ENCODE peak calls at places on chromosome 2, in eight cellular contexts. One of them, this sample, is unnamed.

GRCh38 chr2:101120124-101120996 is 30.8 kb downstream of the TBC1D8 start:
- DNase-seq in cardiac fibroblast: peak; percentile 91
- DNase-seq in choroid plexus epithelial cell: peak; percentile 84
- DNase-seq in mucosa of descending colon: peak; percentile 71
- DNase-seq in psoas muscle: peak; percentile 93
- DNase-seq in upper lobe of right lung: peak; percentile 86
- DNase-seq in lower leg skin: peak; percentile 94
- DNase-seq in SK-N-SH: no peak
- DNase-seq in this sample: no peak

GRCh38 chr2:208265371-208265806 is 666 bp upstream of the PIKFYVE start:
- DNase-seq in cardiac fibroblast: peak; percentile 61
- DNase-seq in choroid plexus epithelial cell: peak; percentile 78
- DNase-seq in mucosa of descending colon: peak; percentile 64
- DNase-seq in psoas muscle: peak; percentile 56
- DNase-seq in upper lobe of right lung: no peak
- DNase-seq in lower leg skin: no peak
- DNase-seq in SK-N-SH: peak; percentile 35
- DNase-seq in this sample: peak; percentile 41

GRCh38 chr2:34096552-34097171 is 497.6 kb upstream of the FAM98A start:
- DNase-seq in cardiac fibroblast: peak; percentile 76
- DNase-seq in choroid plexus epithelial cell: peak; percentile 80
- DNase-seq in mucosa of descending colon: no peak
- DNase-seq in psoas muscle: no peak
- DNase-seq in upper lobe of right lung: no peak
- DNase-seq in lower leg skin: no peak
- DNase-seq in SK-N-SH: peak; percentile 36
- DNase-seq in this sample: peak; percentile 22

GRCh38 chr2:46335404-46335965 is 38.3 kb downstream of the EPAS1 start:
- DNase-seq in cardiac fibroblast: peak; percentile 93
- DNase-seq in choroid plexus epithelial cell: peak; percentile 82
- DNase-seq in mucosa of descending colon: peak; percentile 64
- DNase-seq in psoas muscle: no peak
- DNase-seq in upper lobe of right lung: peak; percentile 71
- DNase-seq in lower leg skin: peak; percentile 88
- DNase-seq in SK-N-SH: no peak
- DNase-seq in this sample: peak; percentile 59

GRCh38 chr2:160582481-160583161 is 89.0 kb upstream of the RBMS1 start:
- DNase-seq in cardiac fibroblast: peak; percentile 80
- DNase-seq in choroid plexus epithelial cell: peak; percentile 93
- DNase-seq in mucosa of descending colon: no peak
- DNase-seq in psoas muscle: no peak
- DNase-seq in upper lobe of right lung: no peak
- DNase-seq in lower leg skin: no peak
- DNase-seq in SK-N-SH: no peak
- DNase-seq in this sample: peak; percentile 9

GRCh38 chr2:780002-780401 is 102.8 kb upstream of the TMEM18 start:
- DNase-seq in cardiac fibroblast: no peak
- DNase-seq in choroid plexus epithelial cell: no peak
- DNase-seq in mucosa of descending colon: no peak
- DNase-seq in psoas muscle: no peak
- DNase-seq in upper lobe of right lung: no peak
- DNase-seq in lower leg skin: no peak
- DNase-seq in SK-N-SH: no peak
- DNase-seq in this sample: peak; percentile 62

GRCh38 chr2:160315337-160315736 is 115.3 kb upstream of the ITGB6 start:
- DNase-seq in cardiac fibroblast: peak; percentile 78
- DNase-seq in choroid plexus epithelial cell: peak; percentile 65
- DNase-seq in mucosa of descending colon: no peak
- DNase-seq in psoas muscle: no peak
- DNase-seq in upper lobe of right lung: no peak
- DNase-seq in lower leg skin: no peak
- DNase-seq in SK-N-SH: no peak
- DNase-seq in this sample: no peak

GRCh38 chr2:108615480-108616090 is 81.3 kb downstream of the LIMS1 start:
- DNase-seq in cardiac fibroblast: no peak
- DNase-seq in choroid plexus epithelial cell: no peak
- DNase-seq in mucosa of descending colon: no peak
- DNase-seq in psoas muscle: no peak
- DNase-seq in upper lobe of right lung: no peak
- DNase-seq in lower leg skin: no peak
- DNase-seq in SK-N-SH: no peak
- DNase-seq in this sample: no peak

GRCh38 chr2:207103132-207103531 is 62.6 kb downstream of the KLF7 start:
- DNase-seq in cardiac fibroblast: peak; percentile 38
- DNase-seq in choroid plexus epithelial cell: peak; percentile 26
- DNase-seq in mucosa of descending colon: no peak
- DNase-seq in psoas muscle: no peak
- DNase-seq in upper lobe of right lung: no peak
- DNase-seq in lower leg skin: no peak
- DNase-seq in SK-N-SH: no peak
- DNase-seq in this sample: no peak

GRCh38 chr2:11830708-11831301 is 84.4 kb downstream of the LPIN1 start:
- DNase-seq in cardiac fibroblast: peak; percentile 6
- DNase-seq in choroid plexus epithelial cell: no peak
- DNase-seq in mucosa of descending colon: no peak
- DNase-seq in psoas muscle: no peak
- DNase-seq in upper lobe of right lung: no peak
- DNase-seq in lower leg skin: no peak
- DNase-seq in SK-N-SH: no peak
- DNase-seq in this sample: no peak
- H3K4me3 ChIP-seq in cardiac fibroblast: peak overlapping the region; percentile 18
- H3K4me3 ChIP-seq in choroid plexus epithelial cell: peak overlapping the region; percentile 15
- H3K4me3 ChIP-seq in mucosa of descending colon: no peak overlapping the region
- H3K4me3 ChIP-seq in psoas muscle: peak overlapping the region; percentile 39
- H3K4me3 ChIP-seq in upper lobe of right lung: peak overlapping the region; percentile 30
- H3K4me3 ChIP-seq in lower leg skin: no peak overlapping the region
- H3K4me3 ChIP-seq in SK-N-SH: peak overlapping the region; percentile 32
- H3K4me3 ChIP-seq in this sample: no peak overlapping the region

GRCh38 chr2:106885981-106886915 is at the start of gene ST6GAL2:
- DNase-seq in cardiac fibroblast: no peak
- DNase-seq in choroid plexus epithelial cell: peak; percentile 25
- DNase-seq in mucosa of descending colon: no peak
- DNase-seq in psoas muscle: no peak
- DNase-seq in upper lobe of right lung: no peak
- DNase-seq in lower leg skin: no peak
- DNase-seq in SK-N-SH: peak; percentile 85
- DNase-seq in this sample: peak; percentile 82
- H3K4me3 ChIP-seq in cardiac fibroblast: peak within 1 kb of the TSS; percentile 46
- H3K4me3 ChIP-seq in choroid plexus epithelial cell: peak within 1 kb of the TSS; percentile 56
- H3K4me3 ChIP-seq in mucosa of descending colon: no peak within 1 kb of the TSS
- H3K4me3 ChIP-seq in psoas muscle: peak within 1 kb of the TSS; percentile 61
- H3K4me3 ChIP-seq in upper lobe of right lung: peak within 1 kb of the TSS; percentile 39
- H3K4me3 ChIP-seq in lower leg skin: peak within 1 kb of the TSS; percentile 34
- H3K4me3 ChIP-seq in SK-N-SH: peak within 1 kb of the TSS; percentile 74
- H3K4me3 ChIP-seq in this sample: peak within 1 kb of the TSS; percentile 69

GRCh38 chr2:98308068-98308467 is 38.2 kb upstream of the CNGA3 start:
- DNase-seq in cardiac fibroblast: no peak
- DNase-seq in choroid plexus epithelial cell: peak; percentile 24
- DNase-seq in mucosa of descending colon: no peak
- DNase-seq in psoas muscle: no peak
- DNase-seq in upper lobe of right lung: no peak
- DNase-seq in lower leg skin: no peak
- DNase-seq in SK-N-SH: no peak
- DNase-seq in this sample: no peak

GRCh38 chr2:98308532-98308931 is 37.7 kb upstream of the CNGA3 start:
- DNase-seq in cardiac fibroblast: no peak
- DNase-seq in choroid plexus epithelial cell: no peak
- DNase-seq in mucosa of descending colon: no peak
- DNase-seq in psoas muscle: no peak
- DNase-seq in upper lobe of right lung: no peak
- DNase-seq in lower leg skin: no peak
- DNase-seq in SK-N-SH: no peak
- DNase-seq in this sample: no peak

GRCh38 chr2:98311771-98312545 is 34.3 kb upstream of the CNGA3 start:
- DNase-seq in cardiac fibroblast: no peak
- DNase-seq in choroid plexus epithelial cell: no peak
- DNase-seq in mucosa of descending colon: no peak
- DNase-seq in psoas muscle: no peak
- DNase-seq in upper lobe of right lung: no peak
- DNase-seq in lower leg skin: no peak
- DNase-seq in SK-N-SH: no peak
- DNase-seq in this sample: peak; percentile 79

GRCh38 chr2:98313512-98314250 is 32.6 kb upstream of the CNGA3 start:
- DNase-seq in cardiac fibroblast: no peak
- DNase-seq in choroid plexus epithelial cell: no peak
- DNase-seq in mucosa of descending colon: no peak
- DNase-seq in psoas muscle: no peak
- DNase-seq in upper lobe of right lung: no peak
- DNase-seq in lower leg skin: no peak
- DNase-seq in SK-N-SH: no peak
- DNase-seq in this sample: no peak

DNA sequence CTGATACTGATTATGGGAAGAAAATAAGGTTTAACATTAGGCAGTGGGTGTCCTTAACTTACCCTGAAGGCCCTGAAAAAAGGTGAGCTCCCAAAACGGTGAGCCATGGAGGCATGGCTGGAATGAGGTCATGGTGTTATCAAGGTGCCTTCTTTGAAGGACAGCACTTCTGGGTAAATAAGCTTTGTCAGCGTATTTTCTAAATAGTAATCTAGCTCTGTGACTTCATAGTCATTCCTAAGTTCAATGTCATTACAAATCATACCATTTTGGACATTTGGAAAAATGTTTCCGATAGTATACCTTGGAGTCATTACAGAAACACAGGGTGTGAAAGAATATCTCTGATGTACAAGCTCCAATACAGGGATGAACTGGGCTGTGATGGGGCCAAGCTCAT is 35.2 kb upstream of the CNGA3 start:
- DNase-seq in cardiac fibroblast: no peak
- DNase-seq in choroid plexus epithelial cell: no peak
- DNase-seq in mucosa of descending colon: no peak
- DNase-seq in psoas muscle: no peak
- DNase-seq in upper lobe of right lung: no peak
- DNase-seq in lower leg skin: no peak
- DNase-seq in SK-N-SH: no peak
- DNase-seq in this sample: no peak
- H3K4me3 ChIP-seq in cardiac fibroblast: no peak overlapping the region
- H3K4me3 ChIP-seq in choroid plexus epithelial cell: no peak overlapping the region
- H3K4me3 ChIP-seq in mucosa of descending colon: no peak overlapping the region
- H3K4me3 ChIP-seq in psoas muscle: no peak overlapping the region
- H3K4me3 ChIP-seq in upper lobe of right lung: no peak overlapping the region
- H3K4me3 ChIP-seq in lower leg skin: no peak overlapping the region
- H3K4me3 ChIP-seq in SK-N-SH: no peak overlapping the region
- H3K4me3 ChIP-seq in this sample: no peak overlapping the region

GRCh38 chr2:136783856-136784255 is 18.5 kb downstream of the THSD7B start:
- DNase-seq in cardiac fibroblast: no peak
- DNase-seq in choroid plexus epithelial cell: no peak
- DNase-seq in mucosa of descending colon: no peak
- DNase-seq in psoas muscle: no peak
- DNase-seq in upper lobe of right lung: no peak
- DNase-seq in lower leg skin: no peak
- DNase-seq in SK-N-SH: no peak
- DNase-seq in this sample: no peak

GRCh38 chr2:136785215-136785614 is 19.9 kb downstream of the THSD7B start:
- DNase-seq in cardiac fibroblast: no peak
- DNase-seq in choroid plexus epithelial cell: no peak
- DNase-seq in mucosa of descending colon: no peak
- DNase-seq in psoas muscle: no peak
- DNase-seq in upper lobe of right lung: no peak
- DNase-seq in lower leg skin: no peak
- DNase-seq in SK-N-SH: no peak
- DNase-seq in this sample: no peak

GRCh38 chr2:136787970-136788369 is 22.6 kb downstream of the THSD7B start:
- DNase-seq in cardiac fibroblast: no peak
- DNase-seq in choroid plexus epithelial cell: no peak
- DNase-seq in mucosa of descending colon: no peak
- DNase-seq in psoas muscle: no peak
- DNase-seq in upper lobe of right lung: no peak
- DNase-seq in lower leg skin: no peak
- DNase-seq in SK-N-SH: no peak
- DNase-seq in this sample: no peak
- H3K4me3 ChIP-seq in cardiac fibroblast: no peak overlapping the region
- H3K4me3 ChIP-seq in choroid plexus epithelial cell: no peak overlapping the region
- H3K4me3 ChIP-seq in mucosa of descending colon: no peak overlapping the region
- H3K4me3 ChIP-seq in psoas muscle: no peak overlapping the region
- H3K4me3 ChIP-seq in upper lobe of right lung: no peak overlapping the region
- H3K4me3 ChIP-seq in lower leg skin: no peak overlapping the region
- H3K4me3 ChIP-seq in SK-N-SH: no peak overlapping the region
- H3K4me3 ChIP-seq in this sample: no peak overlapping the region

GRCh38 chr2:84280873-84281272 is 178.2 kb downstream of the SUCLG1 start:
- DNase-seq in cardiac fibroblast: no peak
- DNase-seq in choroid plexus epithelial cell: no peak
- DNase-seq in mucosa of descending colon: no peak
- DNase-seq in psoas muscle: no peak
- DNase-seq in upper lobe of right lung: no peak
- DNase-seq in lower leg skin: no peak
- DNase-seq in SK-N-SH: no peak
- DNase-seq in this sample: no peak
- H3K4me3 ChIP-seq in cardiac fibroblast: no peak overlapping the region
- H3K4me3 ChIP-seq in choroid plexus epithelial cell: no peak overlapping the region
- H3K4me3 ChIP-seq in mucosa of descending colon: no peak overlapping the region
- H3K4me3 ChIP-seq in psoas muscle: no peak overlapping the region
- H3K4me3 ChIP-seq in upper lobe of right lung: no peak overlapping the region
- H3K4me3 ChIP-seq in lower leg skin: no peak overlapping the region
- H3K4me3 ChIP-seq in SK-N-SH: no peak overlapping the region
- H3K4me3 ChIP-seq in this sample: no peak overlapping the region

GRCh38 chr2:209876211-209876610 is 104.6 kb downstream of the UNC80 start:
- DNase-seq in cardiac fibroblast: no peak
- DNase-seq in choroid plexus epithelial cell: peak; percentile 6
- DNase-seq in mucosa of descending colon: no peak
- DNase-seq in psoas muscle: no peak
- DNase-seq in upper lobe of right lung: no peak
- DNase-seq in lower leg skin: no peak
- DNase-seq in SK-N-SH: no peak
- DNase-seq in this sample: no peak

GRCh38 chr2:209870067-209870466 is 98.4 kb downstream of the UNC80 start:
- DNase-seq in cardiac fibroblast: no peak
- DNase-seq in choroid plexus epithelial cell: no peak
- DNase-seq in mucosa of descending colon: no peak
- DNase-seq in psoas muscle: no peak
- DNase-seq in upper lobe of right lung: no peak
- DNase-seq in lower leg skin: no peak
- DNase-seq in SK-N-SH: no peak
- DNase-seq in this sample: no peak

GRCh38 chr2:209875270-209875669 is 103.6 kb downstream of the UNC80 start:
- DNase-seq in cardiac fibroblast: no peak
- DNase-seq in choroid plexus epithelial cell: no peak
- DNase-seq in mucosa of descending colon: no peak
- DNase-seq in psoas muscle: no peak
- DNase-seq in upper lobe of right lung: no peak
- DNase-seq in lower leg skin: no peak
- DNase-seq in SK-N-SH: no peak
- DNase-seq in this sample: no peak

GRCh38 chr2:209868595-209868994 is 97.0 kb downstream of the UNC80 start:
- DNase-seq in cardiac fibroblast: no peak
- DNase-seq in choroid plexus epithelial cell: no peak
- DNase-seq in mucosa of descending colon: no peak
- DNase-seq in psoas muscle: no peak
- DNase-seq in upper lobe of right lung: no peak
- DNase-seq in lower leg skin: no peak
- DNase-seq in SK-N-SH: no peak
- DNase-seq in this sample: no peak

GRCh38 chr2:209872675-209873074 is 101.0 kb downstream of the UNC80 start:
- DNase-seq in cardiac fibroblast: peak; percentile 14
- DNase-seq in choroid plexus epithelial cell: peak; percentile 67
- DNase-seq in mucosa of descending colon: peak; percentile 46
- DNase-seq in psoas muscle: peak; percentile 44
- DNase-seq in upper lobe of right lung: no peak
- DNase-seq in lower leg skin: no peak
- DNase-seq in SK-N-SH: no peak
- DNase-seq in this sample: peak; percentile 48
- H3K4me3 ChIP-seq in cardiac fibroblast: no peak overlapping the region
- H3K4me3 ChIP-seq in choroid plexus epithelial cell: no peak overlapping the region
- H3K4me3 ChIP-seq in mucosa of descending colon: no peak overlapping the region
- H3K4me3 ChIP-seq in psoas muscle: no peak overlapping the region
- H3K4me3 ChIP-seq in upper lobe of right lung: peak overlapping the region; percentile 11
- H3K4me3 ChIP-seq in lower leg skin: no peak overlapping the region
- H3K4me3 ChIP-seq in SK-N-SH: no peak overlapping the region
- H3K4me3 ChIP-seq in this sample: no peak overlapping the region